ENCODE peak calls at places on chromosome 7, in six cellular contexts. One of them, this sample, is unnamed.
A peak's percentile ranks its signal among the peaks of the same experiment; 100 is the strongest.

GRCh38 chr7:106344206-106344605 is 59.4 kb upstream of the NAMPT start:
- ATAC-seq in HepG2: no peak
- ATAC-seq in upper lobe of left lung: no peak
- ATAC-seq in A549: no peak
- ATAC-seq in K562: no peak
- ATAC-seq in GM12878: no peak
- ATAC-seq in this sample: no peak

GRCh38 chr7:17786314-17786852 is 153.9 kb downstream of the SNX13 start:
- ATAC-seq in upper lobe of left lung: no peak
- ATAC-seq in GM12878: no peak
- ATAC-seq in K562: peak; percentile 60
- ATAC-seq in HepG2: peak; percentile 38
- ATAC-seq in A549: no peak
- ATAC-seq in this sample: no peak

GRCh38 chr7:12802070-12802469 is 114.6 kb downstream of the ARL4A start:
- ATAC-seq in GM12878: no peak
- ATAC-seq in HepG2: no peak
- ATAC-seq in A549: no peak
- ATAC-seq in K562: peak; percentile 43
- ATAC-seq in upper lobe of left lung: no peak
- ATAC-seq in this sample: no peak

GRCh38 chr7:128408709-128409434 is 910 bp downstream of the IMPDH1 start:
- ATAC-seq in A549: no peak
- ATAC-seq in K562: peak; percentile 5
- ATAC-seq in upper lobe of left lung: no peak
- ATAC-seq in HepG2: peak; percentile 9
- ATAC-seq in GM12878: no peak
- ATAC-seq in this sample: no peak

GRCh38 chr7:130884437-130885417 is 150.7 kb upstream of the KLF14 start:
- ATAC-seq in A549: peak; percentile 30
- ATAC-seq in GM12878: no peak
- ATAC-seq in HepG2: peak; percentile 82
- ATAC-seq in K562: peak; percentile 38
- ATAC-seq in upper lobe of left lung: no peak
- ATAC-seq in this sample: no peak

GRCh38 chr7:106717997-106718871 is 57.3 kb upstream of the CCDC71L start:
- ATAC-seq in HepG2: no peak
- ATAC-seq in GM12878: peak; percentile 96
- ATAC-seq in A549: peak; percentile 88
- ATAC-seq in upper lobe of left lung: peak; percentile 80
- ATAC-seq in K562: peak; percentile 85
- ATAC-seq in this sample: peak; percentile 46

GRCh38 chr7:142685877-142686508 is 63.3 kb upstream of the PRSS1 start:
- ATAC-seq in A549: no peak
- ATAC-seq in HepG2: no peak
- ATAC-seq in upper lobe of left lung: no peak
- ATAC-seq in GM12878: no peak
- ATAC-seq in K562: no peak
- ATAC-seq in this sample: no peak

GRCh38 chr7:78718212-78718611 is 735.3 kb downstream of the MAGI2 start:
- ATAC-seq in HepG2: no peak
- ATAC-seq in GM12878: no peak
- ATAC-seq in A549: no peak
- ATAC-seq in K562: no peak
- ATAC-seq in upper lobe of left lung: no peak
- ATAC-seq in this sample: no peak

GRCh38 chr7:147452816-147453215 is 1137.8 kb upstream of the C7orf33 start:
- ATAC-seq in upper lobe of left lung: no peak
- ATAC-seq in GM12878: no peak
- ATAC-seq in A549: no peak
- ATAC-seq in K562: no peak
- ATAC-seq in HepG2: no peak
- ATAC-seq in this sample: no peak
- TF ChIP-seq EP300 in upper lobe of left lung: no peak
- TF ChIP-seq EP300 in GM12878: no peak
- TF ChIP-seq EP300 in A549: no peak
- TF ChIP-seq EP300 in K562: no peak
- TF ChIP-seq EP300 in HepG2: no peak
- TF ChIP-seq EP300 in this sample: no peak

GRCh38 chr7:29042893-29043292 is 84.8 kb upstream of the TRIL start:
- ATAC-seq in HepG2: no peak
- ATAC-seq in K562: no peak
- ATAC-seq in upper lobe of left lung: no peak
- ATAC-seq in GM12878: no peak
- ATAC-seq in A549: no peak
- ATAC-seq in this sample: no peak
- TF ChIP-seq EP300 in HepG2: no peak
- TF ChIP-seq EP300 in K562: no peak
- TF ChIP-seq EP300 in upper lobe of left lung: no peak
- TF ChIP-seq EP300 in GM12878: no peak
- TF ChIP-seq EP300 in A549: no peak
- TF ChIP-seq EP300 in this sample: no peak

DNA sequence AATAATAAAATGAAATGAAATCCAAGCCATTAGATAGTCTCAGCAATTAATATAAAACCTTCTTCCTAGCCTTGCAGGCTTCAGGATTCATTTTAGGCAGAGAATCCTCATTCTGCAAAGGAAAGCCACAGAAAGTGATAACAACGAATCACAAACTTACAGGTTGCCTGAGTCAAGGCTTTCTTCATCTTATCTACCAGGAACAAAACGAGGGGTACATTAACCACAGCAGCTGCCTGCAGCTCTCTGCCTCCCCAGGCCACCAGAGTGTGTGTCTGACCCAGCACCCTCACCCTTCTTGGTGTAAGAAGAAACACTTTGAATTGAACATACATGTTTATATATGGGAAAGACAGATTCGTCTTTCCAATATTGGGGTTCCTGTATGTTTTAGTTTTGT is 12.5 kb upstream of the TNS3 start:
- ATAC-seq in upper lobe of left lung: no peak
- ATAC-seq in HepG2: no peak
- ATAC-seq in K562: no peak
- ATAC-seq in GM12878: no peak
- ATAC-seq in A549: no peak
- ATAC-seq in this sample: no peak
- TF ChIP-seq EP300 in upper lobe of left lung: no peak
- TF ChIP-seq EP300 in HepG2: no peak
- TF ChIP-seq EP300 in K562: no peak
- TF ChIP-seq EP300 in GM12878: no peak
- TF ChIP-seq EP300 in A549: no peak
- TF ChIP-seq EP300 in this sample: no peak

GRCh38 chr7:47482013-47482761 is 99.7 kb downstream of the TNS3 start:
- ATAC-seq in A549: peak; percentile 39
- ATAC-seq in upper lobe of left lung: peak; percentile 78
- ATAC-seq in HepG2: no peak
- ATAC-seq in K562: peak; percentile 87
- ATAC-seq in GM12878: peak; percentile 47
- ATAC-seq in this sample: peak; percentile 44
- TF ChIP-seq EP300 in A549: no peak
- TF ChIP-seq EP300 in upper lobe of left lung: peak; percentile 57
- TF ChIP-seq EP300 in HepG2: no peak
- TF ChIP-seq EP300 in K562: peak; percentile 75
- TF ChIP-seq EP300 in GM12878: no peak
- TF ChIP-seq EP300 in this sample: no peak

This sample was measured in gastroesophageal sphincter.